ENCODE peak calls at places on chromosomes 16 and 17, in six cellular contexts. J is EL; E is stimulated activated CD4-positive, alpha-beta T cell treated with anti-CD3 and anti-CD28 coated beads, Interleukin-2, amount 100 ng/mL, for 48 hours; I is occipital lobe; V is Daoy; P is activated T-helper 1 cell treated with anti-CD3 and anti-CD28 coated beads, Interleukin-2, amount 50 U/mL, for 16 hours. U is an unnamed sample.

GRCh38 chr16:48317614-48318013 is 67.6 kb downstream of the SIAH1 start:
- DNase-seq in J (peak), E (peak), I (no peak), V (peak), P (no peak), U (peak)

GRCh38 chr17:38616361-38616760 is 10.6 kb upstream of the SRCIN1 start:
- DNase-seq in J (no peak), E (no peak), I (no peak), V (no peak), P (no peak), U (no peak)

GRCh38 chr17:28948342-28948741 is 3.0 kb downstream of the PHF12 start:
- DNase-seq in J (no peak), E (no peak), I (no peak), V (no peak), P (no peak), U (peak)

GRCh38 chr16:63289834-63290460 is 1253.7 kb upstream of the CDH8 start:
- DNase-seq in J (no peak), E (no peak), I (peak), V (no peak), P (no peak), U (peak)

GRCh38 chr17:81053043-81053970 is 18.4 kb downstream of the BAIAP2 start:
- DNase-seq in J (no peak), E (no peak), I (peak), V (no peak), P (no peak), U (no peak)

GRCh38 chr17:12927541-12928425 is 90.0 kb downstream of the ELAC2 start:
- DNase-seq in J (no peak), E (no peak), I (no peak), V (peak), P (no peak), U (no peak)

GRCh38 chr17:70855401-70856054 is 686.2 kb downstream of the KCNJ2 start:
- DNase-seq in J (peak), E (no peak), I (no peak), V (no peak), P (no peak), U (peak)

GRCh38 chr17:38352245-38353083 is 820 bp downstream of the SOCS7 start:
- DNase-seq in J (peak), E (peak), I (no peak), V (peak), P (no peak), U (peak)

GRCh38 chr16:17885659-17886200 is 415.0 kb upstream of the XYLT1 start:
- DNase-seq in J (no peak), E (no peak), I (no peak), V (no peak), P (no peak), U (no peak)

GRCh38 chr17:49576121-49576905 is 642 bp downstream of the NXPH3 start:
- DNase-seq in J (peak), E (no peak), I (no peak), V (peak), P (no peak), U (peak)

GRCh38 chr16:64455275-64455674 is 666.6 kb downstream of the CDH11 start:
- DNase-seq in J (peak), E (no peak), I (no peak), V (peak), P (no peak), U (peak)

GRCh38 chr16:4093495-4094137 is 22.6 kb downstream of the ADCY9 start:
- DNase-seq in J (no peak), E (no peak), I (no peak), V (no peak), P (no peak), U (no peak)

GRCh38 chr16:85393674-85394510 is 219.2 kb upstream of the GSE1 start:
- DNase-seq in J (peak), E (peak), I (no peak), V (peak), P (peak), U (peak)

GRCh38 chr17:77800832-77801231 is 157.7 kb upstream of the TNRC6C start:
- DNase-seq in J (no peak), E (no peak), I (no peak), V (no peak), P (no peak), U (no peak)

GRCh38 chr17:21358682-21359482 is 17.3 kb upstream of the KCNJ12 start:
- DNase-seq in J (peak), E (no peak), I (no peak), V (peak), P (no peak), U (no peak)

GRCh38 chr17:64218066-64218465 is 45.0 kb downstream of the TEX2 start:
- DNase-seq in J (no peak), E (peak), I (no peak), V (no peak), P (no peak), U (no peak)

GRCh38 chr16:22622703-22623102 is 112.0 kb downstream of the NPIPB5 start:
- DNase-seq in J (no peak), E (no peak), I (no peak), V (no peak), P (no peak), U (no peak)

GRCh38 chr16:35492225-35492624 is 2032.8 kb downstream of the TP53TG3F start:
- DNase-seq in J (no peak), E (no peak), I (no peak), V (peak), P (no peak), U (no peak)

GRCh38 chr17:3754458-3755334 is 31.0 kb downstream of the HASPIN start:
- DNase-seq in J (no peak), E (peak), I (no peak), V (no peak), P (peak), U (peak)

GRCh38 chr16:68644303-68644702 is 807 bp upstream of the CDH3 start:
- DNase-seq in J (no peak), E (no peak), I (no peak), V (no peak), P (no peak), U (no peak)

GRCh38 chr17:60330731-60331130 is 61.2 kb downstream of the USP32 start:
- DNase-seq in J (no peak), E (no peak), I (no peak), V (no peak), P (no peak), U (no peak)

GRCh38 chr16:673399-673991 is 2.0 kb upstream of the RHBDL1 start:
- DNase-seq in J (no peak), E (no peak), I (no peak), V (no peak), P (no peak), U (no peak)

GRCh38 chr17:43791589-43791988 is 11.4 kb downstream of the CFAP97D1 start:
- DNase-seq in J (peak), E (no peak), I (no peak), V (peak), P (no peak), U (peak)

GRCh38 chr16:84635702-84636101 is 12.6 kb upstream of the KLHL36 start:
- DNase-seq in J (no peak), E (no peak), I (no peak), V (no peak), P (no peak), U (no peak)

GRCh38 chr17:66893863-66894262 is 58.9 kb downstream of the CACNG5 start:
- DNase-seq in J (no peak), E (no peak), I (no peak), V (no peak), P (no peak), U (no peak)

GRCh38 chr17:55567240-55568216 is 56.3 kb upstream of the SMIM36 start:
- DNase-seq in J (no peak), E (no peak), I (no peak), V (no peak), P (no peak), U (no peak)

GRCh38 chr16:11164482-11165270 is 91.3 kb downstream of the SOCS1 start:
- DNase-seq in J (no peak), E (no peak), I (no peak), V (no peak), P (no peak), U (no peak)

GRCh38 chr17:30197416-30197815 is 38.1 kb downstream of the SLC6A4 start:
- DNase-seq in J (no peak), E (no peak), I (no peak), V (no peak), P (no peak), U (no peak)

GRCh38 chr16:82993415-82993814 is 366.6 kb downstream of the CDH13 start:
- DNase-seq in J (no peak), E (no peak), I (no peak), V (no peak), P (no peak), U (no peak)

GRCh38 chr17:77465358-77466041 is 324.7 kb downstream of the SEC14L1 start:
- DNase-seq in J (peak), E (no peak), I (no peak), V (peak), P (peak), U (peak)

GRCh38 chr17:9239821-9240658 is 218.7 kb downstream of the NTN1 start:
- DNase-seq in J (peak), E (peak), I (no peak), V (peak), P (peak), U (peak)

GRCh38 chr16:27505297-27506236 is 44.1 kb downstream of the GTF3C1 start:
- DNase-seq in J (no peak), E (no peak), I (no peak), V (no peak), P (no peak), U (no peak)

GRCh38 chr17:32814837-32815236 is 62.1 kb downstream of the MYO1D start:
- DNase-seq in J (peak), E (no peak), I (no peak), V (no peak), P (no peak), U (no peak)

GRCh38 chr17:12391468-12391867 is 274.2 kb upstream of the MYOCD start:
- DNase-seq in J (peak), E (no peak), I (no peak), V (no peak), P (no peak), U (peak)

GRCh38 chr17:79465011-79466006 is 145.5 kb downstream of the RBFOX3 start:
- DNase-seq in J (no peak), E (no peak), I (peak), V (no peak), P (no peak), U (no peak)

GRCh38 chr17:77164483-77165030 is 23.8 kb downstream of the SEC14L1 start:
- DNase-seq in J (no peak), E (no peak), I (no peak), V (peak), P (no peak), U (no peak)

GRCh38 chr16:50401355-50401754 is 32.6 kb upstream of the BRD7 start:
- DNase-seq in J (no peak), E (no peak), I (no peak), V (no peak), P (no peak), U (no peak)